ENCODE peak calls at places on chromosomes 6 and 20, in five cellular contexts. One of them, this sample, is unnamed.

GRCh38 chr20:63955281-63955845 is 853 bp downstream of the UCKL1 start:
- DNase-seq in ovary: no peak
- DNase-seq in HCT116: no peak
- DNase-seq in breast epithelium: no peak
- DNase-seq in psoas muscle: peak
- DNase-seq in this sample: no peak

GRCh38 chr6:149154137-149154900 is 163.2 kb upstream of the TAB2 start:
- DNase-seq in ovary: no peak
- DNase-seq in HCT116: no peak
- DNase-seq in breast epithelium: no peak
- DNase-seq in psoas muscle: no peak
- DNase-seq in this sample: no peak

GRCh38 chr6:146598785-146599405 is at the start of gene ADGB:
- DNase-seq in ovary: peak
- DNase-seq in HCT116: no peak
- DNase-seq in breast epithelium: no peak
- DNase-seq in psoas muscle: peak
- DNase-seq in this sample: peak

GRCh38 chr6:11750682-11751081 is 27.9 kb downstream of the ADTRP start:
- DNase-seq in ovary: no peak
- DNase-seq in HCT116: no peak
- DNase-seq in breast epithelium: no peak
- DNase-seq in psoas muscle: no peak
- DNase-seq in this sample: no peak

GRCh38 chr20:40233401-40233800 is 455.6 kb downstream of the MAFB start:
- DNase-seq in ovary: no peak
- DNase-seq in HCT116: no peak
- DNase-seq in breast epithelium: no peak
- DNase-seq in psoas muscle: no peak
- DNase-seq in this sample: no peak

GRCh38 chr6:8225113-8225512 is 122.8 kb upstream of the EEF1E1 start:
- DNase-seq in ovary: no peak
- DNase-seq in HCT116: no peak
- DNase-seq in breast epithelium: no peak
- DNase-seq in psoas muscle: no peak
- DNase-seq in this sample: no peak

GRCh38 chr20:21265457-21266190 is 37.5 kb upstream of the XRN2 start:
- DNase-seq in ovary: no peak
- DNase-seq in HCT116: no peak
- DNase-seq in breast epithelium: no peak
- DNase-seq in psoas muscle: no peak
- DNase-seq in this sample: no peak

GRCh38 chr6:46437671-46438221 is 53.5 kb downstream of the RCAN2 start:
- DNase-seq in ovary: no peak
- DNase-seq in HCT116: no peak
- DNase-seq in breast epithelium: no peak
- DNase-seq in psoas muscle: no peak
- DNase-seq in this sample: no peak

DNA sequence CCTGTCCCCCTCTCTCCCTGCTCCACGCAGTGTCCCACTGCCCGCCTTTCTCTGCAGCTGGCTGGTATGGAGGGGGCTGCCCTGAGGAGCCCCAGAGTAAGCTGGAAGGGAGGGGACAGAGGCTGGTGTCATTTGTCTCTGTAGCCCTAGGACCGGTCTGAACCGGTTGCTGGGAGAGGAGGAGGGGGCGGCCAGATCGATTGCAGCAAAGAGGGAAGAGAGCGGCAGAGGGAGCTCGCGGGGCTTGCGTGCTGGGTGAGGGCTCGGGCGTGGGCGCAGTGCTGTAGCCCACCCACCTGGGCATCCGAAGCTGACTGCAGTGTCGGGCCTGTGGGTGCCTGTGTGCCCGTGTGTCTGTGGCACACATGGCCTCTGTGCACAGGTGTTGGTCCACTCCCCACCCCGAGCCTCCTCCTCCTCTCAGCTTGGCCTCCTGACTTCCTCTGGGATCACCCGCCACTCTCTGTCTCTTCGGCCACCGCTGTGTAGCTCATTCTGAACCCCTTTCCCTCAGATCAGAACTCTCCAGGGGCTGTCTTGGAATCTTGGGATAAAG is 50.7 kb downstream of the SRC start:
- DNase-seq in ovary: no peak
- DNase-seq in HCT116: no peak
- DNase-seq in breast epithelium: no peak
- DNase-seq in psoas muscle: peak
- DNase-seq in this sample: no peak
- TF ChIP-seq CTCF in ovary: no peak
- TF ChIP-seq CTCF in HCT116: no peak
- TF ChIP-seq CTCF in breast epithelium: no peak
- TF ChIP-seq CTCF in psoas muscle: no peak
- TF ChIP-seq CTCF in this sample: no peak

DNA sequence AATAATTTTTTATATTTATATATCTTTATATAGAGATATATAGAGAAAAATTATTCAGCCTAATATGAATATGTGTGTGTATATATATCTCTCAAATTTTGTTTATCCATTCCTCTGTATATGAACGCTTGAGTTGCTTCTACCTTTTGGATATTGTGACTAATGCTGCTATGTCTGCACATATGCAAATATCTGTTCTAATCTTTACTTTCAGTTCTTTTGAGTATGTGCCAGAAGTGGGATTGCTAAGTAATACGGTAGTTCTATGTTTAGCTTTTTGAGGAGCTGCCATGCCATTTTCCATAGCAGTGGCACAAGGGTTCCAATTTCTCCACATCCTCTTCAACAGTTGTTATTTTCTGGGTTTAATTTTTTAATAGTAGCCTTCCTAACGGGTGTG is 72.8 kb upstream of the CEP85L start:
- DNase-seq in ovary: no peak
- DNase-seq in HCT116: no peak
- DNase-seq in breast epithelium: no peak
- DNase-seq in psoas muscle: no peak
- DNase-seq in this sample: no peak
- H3K4me3 ChIP-seq in ovary: no peak
- H3K4me3 ChIP-seq in HCT116: no peak
- H3K4me3 ChIP-seq in breast epithelium: no peak
- H3K4me3 ChIP-seq in psoas muscle: peak
- H3K4me3 ChIP-seq in this sample: no peak

GRCh38 chr6:170265655-170266054 is 25.2 kb downstream of the DLL1 start:
- DNase-seq in ovary: no peak
- DNase-seq in HCT116: peak
- DNase-seq in breast epithelium: no peak
- DNase-seq in psoas muscle: peak
- DNase-seq in this sample: no peak
- TF ChIP-seq CTCF in ovary: no peak
- TF ChIP-seq CTCF in HCT116: no peak
- TF ChIP-seq CTCF in breast epithelium: no peak
- TF ChIP-seq CTCF in psoas muscle: peak
- TF ChIP-seq CTCF in this sample: no peak

DNA sequence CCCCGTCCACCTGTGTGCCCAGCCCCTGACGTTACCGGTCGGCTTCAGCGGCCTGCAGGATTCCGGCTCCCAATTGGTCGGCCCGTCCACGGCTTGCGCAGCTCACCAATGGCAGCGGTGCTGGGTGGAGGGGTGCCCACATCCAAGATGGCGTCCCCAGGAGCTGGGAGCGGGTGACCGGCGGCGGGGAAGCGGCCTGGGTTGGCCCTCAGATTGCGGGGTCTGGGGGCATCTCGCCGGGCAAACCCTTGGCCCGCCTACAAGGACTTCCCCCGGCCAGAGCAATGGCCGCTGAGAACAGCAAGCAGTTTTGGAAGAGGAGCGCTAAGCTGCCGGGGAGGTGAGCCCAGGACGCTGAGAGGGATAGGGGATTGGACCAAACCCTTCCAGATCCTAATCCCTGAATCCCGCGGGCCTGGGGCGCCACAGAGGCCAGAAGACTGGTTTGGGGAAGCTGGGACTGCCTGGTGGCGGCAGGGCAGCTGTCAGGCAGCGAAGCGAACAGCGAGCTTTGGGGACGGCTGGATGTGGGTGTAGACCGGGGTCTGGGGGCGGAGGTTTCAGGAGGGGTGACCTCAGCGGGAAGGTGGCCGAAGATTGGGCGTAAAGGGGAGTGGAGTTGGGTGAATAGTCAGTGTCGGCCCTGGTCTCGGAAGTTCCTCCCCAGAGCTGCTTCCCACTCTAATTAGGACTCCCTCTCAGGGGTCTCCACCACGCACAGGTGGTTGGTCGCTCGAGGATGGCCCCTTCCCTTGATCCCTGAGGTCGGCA is at the start of the genes TBC1D22B and TMEM217:
- DNase-seq in ovary: peak
- DNase-seq in HCT116: peak
- DNase-seq in breast epithelium: peak
- DNase-seq in psoas muscle: peak
- DNase-seq in this sample: peak
- H3K4me3 ChIP-seq in ovary: peak
- H3K4me3 ChIP-seq in HCT116: peak
- H3K4me3 ChIP-seq in breast epithelium: peak
- H3K4me3 ChIP-seq in psoas muscle: peak
- H3K4me3 ChIP-seq in this sample: peak

DNA sequence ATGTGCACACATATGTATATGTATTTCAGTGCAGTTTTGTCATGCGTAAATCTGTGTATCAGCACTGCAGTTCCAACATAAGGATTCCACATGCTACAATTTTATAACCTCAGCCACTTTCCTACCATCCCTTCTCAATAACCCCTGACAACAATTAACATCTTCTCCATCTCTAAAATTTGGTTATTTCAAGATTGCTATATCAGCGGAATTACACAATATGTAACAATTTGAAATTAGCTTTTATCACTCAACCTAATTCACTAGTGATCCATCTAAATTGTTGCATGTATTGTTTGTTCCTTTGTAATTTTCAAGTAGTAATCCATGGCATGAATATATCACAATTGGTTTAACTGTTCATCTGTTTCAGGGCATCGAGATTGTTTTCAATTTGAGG is 511.3 kb downstream of the HAO1 start:
- DNase-seq in ovary: no peak
- DNase-seq in HCT116: no peak
- DNase-seq in breast epithelium: no peak
- DNase-seq in psoas muscle: no peak
- DNase-seq in this sample: no peak
- TF ChIP-seq CTCF in ovary: no peak
- TF ChIP-seq CTCF in HCT116: no peak
- TF ChIP-seq CTCF in breast epithelium: no peak
- TF ChIP-seq CTCF in psoas muscle: no peak
- TF ChIP-seq CTCF in this sample: no peak

GRCh38 chr6:131574686-131575085 is 1.7 kb downstream of the ARG1 start:
- DNase-seq in ovary: no peak
- DNase-seq in HCT116: no peak
- DNase-seq in breast epithelium: no peak
- DNase-seq in psoas muscle: no peak
- DNase-seq in this sample: no peak
- H3K4me3 ChIP-seq in ovary: no peak
- H3K4me3 ChIP-seq in HCT116: no peak
- H3K4me3 ChIP-seq in breast epithelium: no peak
- H3K4me3 ChIP-seq in psoas muscle: no peak
- H3K4me3 ChIP-seq in this sample: no peak

DNA sequence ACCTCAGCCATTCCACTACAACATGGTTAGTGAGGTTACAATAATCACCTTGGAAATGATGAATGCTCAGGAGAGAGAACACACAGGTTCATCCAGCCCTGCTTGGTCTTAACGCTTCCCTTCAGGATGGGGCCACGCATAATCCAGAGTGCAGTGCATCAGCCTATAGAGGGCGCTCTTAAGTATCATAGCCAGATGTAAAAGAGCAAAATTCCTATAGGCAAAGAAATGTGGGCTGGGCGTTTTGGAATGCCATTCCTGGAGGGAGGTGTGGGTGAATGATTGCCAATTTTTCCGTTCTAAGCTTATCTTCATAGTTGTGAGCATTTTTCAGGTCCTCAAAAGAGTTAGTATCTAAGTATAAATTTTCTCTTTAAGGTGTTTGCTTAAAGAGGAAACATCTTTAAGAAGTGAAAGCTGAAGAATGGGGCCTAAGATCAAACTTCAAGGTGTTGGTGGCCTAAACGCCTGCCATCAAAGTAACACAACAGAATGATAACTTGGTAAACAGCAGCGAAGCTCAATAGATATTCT is 1.8 kb downstream of the RIPOR2 start:
- DNase-seq in ovary: no peak
- DNase-seq in HCT116: peak
- DNase-seq in breast epithelium: no peak
- DNase-seq in psoas muscle: no peak
- DNase-seq in this sample: no peak
- TF ChIP-seq CTCF in ovary: no peak
- TF ChIP-seq CTCF in HCT116: peak
- TF ChIP-seq CTCF in breast epithelium: no peak
- TF ChIP-seq CTCF in psoas muscle: peak
- TF ChIP-seq CTCF in this sample: peak

GRCh38 chr6:56760842-56761241 is 118.2 kb upstream of the DST start:
- DNase-seq in ovary: no peak
- DNase-seq in HCT116: no peak
- DNase-seq in breast epithelium: no peak
- DNase-seq in psoas muscle: no peak
- DNase-seq in this sample: no peak
- H3K4me3 ChIP-seq in ovary: no peak
- H3K4me3 ChIP-seq in HCT116: no peak
- H3K4me3 ChIP-seq in breast epithelium: no peak
- H3K4me3 ChIP-seq in psoas muscle: no peak
- H3K4me3 ChIP-seq in this sample: no peak

DNA sequence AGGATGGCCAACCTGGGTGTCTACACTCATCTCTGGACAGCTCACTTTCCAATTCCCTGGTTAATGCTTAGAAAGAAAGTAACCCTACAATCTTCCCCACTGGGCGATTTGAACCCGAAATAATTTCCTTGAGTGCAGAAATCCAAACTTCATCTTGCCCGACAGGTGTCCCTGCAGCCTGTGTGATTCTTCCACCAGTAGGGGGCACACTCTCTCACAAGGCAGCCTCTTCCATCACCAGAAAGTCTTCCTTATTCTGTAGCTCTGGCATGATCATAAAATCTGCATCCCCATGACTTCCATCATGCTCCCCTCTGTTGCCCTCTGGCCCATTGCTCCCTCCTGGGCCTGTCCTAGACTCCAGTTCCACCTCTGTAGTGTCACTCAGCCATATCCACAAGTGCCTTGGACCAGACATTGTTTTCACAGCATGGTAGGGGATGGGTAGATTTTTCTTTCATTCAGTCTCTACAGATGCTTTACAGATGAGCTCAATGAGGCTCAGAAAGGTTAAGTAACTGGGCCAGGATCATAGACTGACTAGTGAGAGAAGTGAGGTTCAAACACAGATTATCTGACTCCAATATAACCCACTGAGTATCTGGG is 170.4 kb upstream of the SPTLC3 start:
- DNase-seq in ovary: no peak
- DNase-seq in HCT116: no peak
- DNase-seq in breast epithelium: no peak
- DNase-seq in psoas muscle: no peak
- DNase-seq in this sample: no peak
- TF ChIP-seq CTCF in ovary: no peak
- TF ChIP-seq CTCF in HCT116: peak
- TF ChIP-seq CTCF in breast epithelium: no peak
- TF ChIP-seq CTCF in psoas muscle: no peak
- TF ChIP-seq CTCF in this sample: no peak